ENCODE peak calls at places on chromosome 4, in four cellular contexts. G, A, J and Q are unnamed samples.

GRCh38 chr4:47510506-47511143 is 25.6 kb downstream of the ATP10D start:
- DNase-seq in J (peak), G (no peak), A (no peak), Q (no peak)

GRCh38 chr4:9812530-9813340 is 31.3 kb downstream of the DRD5 start:
- DNase-seq in A (no peak), G (no peak), J (no peak), Q (no peak)

GRCh38 chr4:169379688-169380087 is 108.9 kb upstream of the SH3RF1 start:
- DNase-seq in A (no peak), G (no peak), J (no peak), Q (no peak)

GRCh38 chr4:147927377-147928137 is 195.7 kb downstream of the ARHGAP10 start:
- DNase-seq in G (no peak), J (peak), A (peak), Q (no peak)

GRCh38 chr4:52665592-52665991 is 6.5 kb upstream of the USP46 start:
- DNase-seq in A (no peak), J (no peak), G (no peak), Q (no peak)

GRCh38 chr4:48375651-48376291 is 34.4 kb downstream of the SLAIN2 start:
- DNase-seq in A (no peak), G (no peak), J (peak), Q (no peak)

GRCh38 chr4:144646523-144647094 is 653 bp downstream of the HHIP start:
- DNase-seq in G (no peak), J (no peak), A (no peak), Q (no peak)

GRCh38 chr4:53196195-53196641 is 169.6 kb downstream of the SCFD2 start:
- DNase-seq in G (no peak), J (peak), A (no peak), Q (no peak)

GRCh38 chr4:19158451-19158850 is 1093.3 kb upstream of the SLIT2 start:
- DNase-seq in A (no peak), J (no peak), G (no peak), Q (no peak)

GRCh38 chr4:37383579-37384229 is 139.2 kb downstream of the NWD2 start:
- DNase-seq in J (peak), G (no peak), A (no peak), Q (no peak)

GRCh38 chr4:115366390-115366789 is 253.0 kb upstream of the NDST4 start:
- DNase-seq in G (no peak), A (no peak), J (no peak), Q (no peak)